ENCODE peak calls at places on chromosomes 1 and 21, in four cellular contexts. B, Q, T and X are unnamed samples.

GRCh38 chr1:29878501-29878900 is 642.2 kb downstream of the PTPRU start:
- DNase-seq in B (no peak), Q (no peak), T (no peak), X (no peak)

GRCh38 chr1:50105430-50105829 is 3.3 kb upstream of the ELAVL4 start:
- DNase-seq in B (no peak), Q (no peak), T (no peak), X (no peak)

GRCh38 chr1:16143566-16144324 is 12.1 kb downstream of the EPHA2 start:
- DNase-seq in B (no peak), Q (no peak), T (peak; percentile 54), X (no peak)

GRCh38 chr1:167486090-167486824 is 32.1 kb downstream of the CD247 start:
- DNase-seq in B (no peak), Q (peak; percentile 2), T (no peak), X (no peak)

GRCh38 chr1:165415068-165415467 is 29.9 kb downstream of the RXRG start:
- DNase-seq in B (no peak), Q (no peak), T (no peak), X (no peak)

GRCh38 chr1:234212764-234213406 is 160.4 kb upstream of the COA6 start:
- DNase-seq in B (no peak), Q (peak; percentile 11), T (peak; percentile 53), X (no peak)

GRCh38 chr1:85148524-85149250 is 52.1 kb downstream of the SYDE2 start:
- DNase-seq in B (no peak), Q (peak; percentile 39), T (peak; percentile 4), X (peak; percentile 64)

GRCh38 chr1:115748396-115749130 is 20.0 kb downstream of the CASQ2 start:
- DNase-seq in B (no peak), Q (peak; percentile 72), T (peak; percentile 63), X (no peak)

GRCh38 chr1:67746299-67746698 is 61.3 kb downstream of the GADD45A start:
- DNase-seq in B (no peak), Q (no peak), T (no peak), X (no peak)

GRCh38 chr1:95635820-95636219 is 401.8 kb downstream of the RWDD3 start:
- DNase-seq in B (no peak), Q (no peak), T (no peak), X (no peak)

GRCh38 chr1:69671363-69672010 is 103.8 kb downstream of the LRRC7 start:
- DNase-seq in B (no peak), Q (no peak), T (peak; percentile 8), X (no peak)

GRCh38 chr1:233635765-233636502 is 22.0 kb downstream of the KCNK1 start:
- DNase-seq in B (no peak), Q (peak; percentile 76), T (no peak), X (no peak)

GRCh38 chr1:62452951-62453350 is 16.1 kb downstream of the USP1 start:
- DNase-seq in B (no peak), Q (no peak), T (peak; percentile 44), X (no peak)

GRCh38 chr21:44539031-44539430 is 964 bp downstream of the KRTAP10-1 start:
- DNase-seq in B (no peak), Q (no peak), T (no peak), X (no peak)

GRCh38 chr1:248730507-248731335 is 24.8 kb downstream of the LYPD8 start:
- DNase-seq in B (no peak), Q (no peak), T (no peak), X (no peak)

GRCh38 chr1:192011525-192011924 is 146.7 kb upstream of the RGS18 start:
- DNase-seq in B (no peak), Q (no peak), T (no peak), X (no peak)

GRCh38 chr21:27571706-27572105 is 604.8 kb upstream of the ADAMTS5 start:
- DNase-seq in B (no peak), Q (peak; percentile 21), T (peak; percentile 93), X (peak; percentile 81)

GRCh38 chr1:195899762-195900352 is 708.4 kb downstream of the KCNT2 start:
- DNase-seq in B (no peak), Q (peak; percentile 0), T (peak; percentile 70), X (no peak)

GRCh38 chr21:46598563-46599250 is 6.2 kb downstream of the S100B start:
- DNase-seq in B (no peak), Q (no peak), T (no peak), X (no peak)

GRCh38 chr1:11434506-11434905 is 44.4 kb upstream of the DISP3 start:
- DNase-seq in B (no peak), Q (no peak), T (no peak), X (no peak)

GRCh38 chr21:42079008-42079938 is 8.2 kb downstream of the UMODL1 start:
- DNase-seq in B (no peak), Q (no peak), T (peak; percentile 53), X (no peak)

GRCh38 chr1:224340711-224341384 is 10.9 kb upstream of the NVL start:
- DNase-seq in B (peak; percentile 27), Q (peak; percentile 15), T (no peak), X (no peak)

GRCh38 chr1:149962039-149962647 is 25.5 kb upstream of the MTMR11 start:
- DNase-seq in B (peak; percentile 41), Q (peak; percentile 85), T (peak; percentile 65), X (peak; percentile 41)

GRCh38 chr1:109277434-109278204 is 5.3 kb downstream of the PSRC1 start:
- DNase-seq in B (peak; percentile 78), Q (peak; percentile 68), T (peak; percentile 56), X (no peak)

GRCh38 chr1:23963617-23964234 is 4.1 kb downstream of the PNRC2 start:
- DNase-seq in B (no peak), Q (no peak), T (no peak), X (no peak)

GRCh38 chr1:185998391-185998790 is 264.2 kb downstream of the HMCN1 start:
- DNase-seq in B (no peak), Q (no peak), T (no peak), X (no peak)

GRCh38 chr1:219220945-219221344 is 47.3 kb downstream of the LYPLAL1 start:
- DNase-seq in B (no peak), Q (peak; percentile 8), T (no peak), X (no peak)

GRCh38 chr1:74426208-74426932 is 86.0 kb downstream of the LRRC53 start:
- DNase-seq in B (no peak), Q (no peak), T (peak; percentile 0), X (no peak)

GRCh38 chr1:61741682-61742619 is at the start of gene PATJ:
- DNase-seq in B (no peak), Q (peak; percentile 6), T (peak; percentile 91), X (no peak)

GRCh38 chr1:97139512-97139911 is 417.9 kb downstream of the PTBP2 start:
- DNase-seq in B (no peak), Q (no peak), T (peak; percentile 5), X (no peak)

GRCh38 chr1:98046031-98046641 is 125.3 kb upstream of the DPYD start:
- DNase-seq in B (no peak), Q (peak; percentile 39), T (peak; percentile 58), X (no peak)

GRCh38 chr1:79448426-79448825 is 441.9 kb upstream of the ADGRL4 start:
- DNase-seq in B (no peak), Q (no peak), T (no peak), X (no peak)